ENCODE peak calls at places on chromosomes 5 and 9, in nine cellular contexts. X is HuH-7; D is BJ; B is T-helper 22 cell; J is endodermal cell; L is sigmoid colon; P is activated T-cell treated with anti-CD3 and anti-CD28 coated beads, Interleukin-2, amount 50 U/mL, for 24 hours; K is colonic mucosa; E is RPMI8226. U is an unnamed sample.

GRCh38 chr5:146815423-146815822 is 63.1 kb downstream of the PPP2R2B start:
- DNase-seq in D (no peak), X (no peak), J (no peak), P (no peak), L (no peak), K (no peak), E (no peak), B (no peak), U (no peak)

GRCh38 chr5:56900858-56901578 is 8.4 kb upstream of the SETD9 start:
- DNase-seq in X (peak), E (peak), L (no peak), B (no peak), P (peak), K (peak), J (peak), D (no peak), U (peak)

GRCh38 chr5:99122976-99123375 is 194.2 kb upstream of the CHD1 start:
- DNase-seq in P (no peak), L (no peak), X (no peak), B (no peak), D (no peak), E (no peak), J (no peak), K (no peak), U (no peak)

GRCh38 chr9:86713456-86713855 is 233.8 kb downstream of the GAS1 start:
- DNase-seq in B (no peak), L (no peak), K (no peak), X (no peak), D (no peak), J (no peak), P (no peak), E (no peak), U (no peak)

GRCh38 chr9:132164604-132165362 is 2.9 kb downstream of the NTNG2 start:
- DNase-seq in X (no peak), J (peak), D (no peak), P (no peak), E (no peak), L (no peak), K (peak), B (no peak), U (no peak)

GRCh38 chr5:61450170-61450815 is 118.2 kb downstream of the ZSWIM6 start:
- DNase-seq in P (no peak), L (no peak), D (peak), B (no peak), E (no peak), X (no peak), J (no peak), K (peak), U (no peak)

GRCh38 chr9:71680189-71680983 is 87.9 kb downstream of the CEMIP2 start:
- DNase-seq in P (no peak), L (no peak), X (no peak), B (no peak), K (no peak), E (no peak), D (no peak), J (no peak), U (peak)

GRCh38 chr9:91092214-91092613 is 269.5 kb downstream of the AUH start:
- DNase-seq in B (no peak), D (no peak), P (no peak), J (no peak), L (no peak), K (no peak), X (no peak), E (no peak), U (no peak)

GRCh38 chr5:142013734-142014495 is 1.1 kb upstream of the GNPDA1 start:
- DNase-seq in P (peak), X (peak), J (peak), E (peak), D (no peak), B (no peak), K (peak), L (peak), U (no peak)

GRCh38 chr9:20357207-20357503 is 265.1 kb downstream of the MLLT3 start:
- DNase-seq in E (no peak), L (no peak), B (no peak), D (no peak), X (no peak), P (no peak), K (no peak), J (no peak), U (no peak)

GRCh38 chr5:178589180-178590140 is 733 bp downstream of the COL23A1 start:
- DNase-seq in K (no peak), D (no peak), P (no peak), J (peak), L (no peak), E (peak), X (peak), B (no peak), U (no peak)

GRCh38 chr5:122858451-122858850 is 13.0 kb downstream of the SNX24 start:
- DNase-seq in D (no peak), J (no peak), E (no peak), X (no peak), B (no peak), K (no peak), P (no peak), L (no peak), U (peak)

U was measured in NCI-H1417.